ENCODE peak calls at places on chromosomes 1 and 21, in four cellular contexts. One of them, this sample, is unnamed.
A peak's percentile ranks its signal among the peaks of the same experiment; 100 is the strongest.

GRCh38 chr1:151893176-151893924 is 16.0 kb downstream of the THEM4 start:
- DNase-seq in body of pancreas: no peak
- DNase-seq in pancreas: no peak
- DNase-seq in uterus: no peak
- DNase-seq in this sample: no peak

GRCh38 chr1:179867493-179868330 is 9.9 kb downstream of the TOR1AIP2 start:
- DNase-seq in body of pancreas: peak; percentile 76
- DNase-seq in uterus: peak; percentile 31
- DNase-seq in pancreas: no peak
- DNase-seq in this sample: no peak

GRCh38 chr21:42312626-42313104 is 2.5 kb downstream of the TFF3 start:
- DNase-seq in pancreas: no peak
- DNase-seq in uterus: no peak
- DNase-seq in body of pancreas: no peak
- DNase-seq in this sample: no peak

GRCh38 chr1:21955474-21956281 is 18.6 kb upstream of the HSPG2 start:
- DNase-seq in pancreas: no peak
- DNase-seq in body of pancreas: no peak
- DNase-seq in uterus: peak; percentile 64
- DNase-seq in this sample: no peak

GRCh38 chr21:29365636-29366305 is 67.0 kb downstream of the BACH1 start:
- DNase-seq in uterus: no peak
- DNase-seq in body of pancreas: no peak
- DNase-seq in pancreas: no peak
- DNase-seq in this sample: no peak

GRCh38 chr1:151165281-151165737 is 393 bp downstream of the LYSMD1 start:
- DNase-seq in body of pancreas: peak; percentile 31
- DNase-seq in pancreas: peak; percentile 48
- DNase-seq in uterus: peak; percentile 71
- DNase-seq in this sample: peak; percentile 73

GRCh38 chr21:17498586-17498985 is 14.3 kb upstream of the CXADR start:
- DNase-seq in pancreas: no peak
- DNase-seq in body of pancreas: no peak
- DNase-seq in uterus: no peak
- DNase-seq in this sample: no peak

GRCh38 chr1:19597463-19598309 is 46.4 kb upstream of the NBL1 start:
- DNase-seq in pancreas: no peak
- DNase-seq in body of pancreas: peak; percentile 46
- DNase-seq in uterus: no peak
- DNase-seq in this sample: no peak

GRCh38 chr21:35254006-35254751 is 205.1 kb upstream of the RUNX1 start:
- DNase-seq in uterus: no peak
- DNase-seq in pancreas: no peak
- DNase-seq in body of pancreas: no peak
- DNase-seq in this sample: no peak

GRCh38 chr1:6870086-6870485 is 84.8 kb downstream of the CAMTA1 start:
- DNase-seq in uterus: no peak
- DNase-seq in body of pancreas: no peak
- DNase-seq in pancreas: no peak
- DNase-seq in this sample: no peak

GRCh38 chr1:33295450-33296081 is 25.3 kb downstream of the A3GALT2 start:
- DNase-seq in uterus: peak; percentile 88
- DNase-seq in pancreas: peak; percentile 87
- DNase-seq in body of pancreas: peak; percentile 93
- DNase-seq in this sample: peak; percentile 63

GRCh38 chr1:226660410-226661182 is 78.5 kb downstream of the ITPKB start:
- DNase-seq in body of pancreas: no peak
- DNase-seq in uterus: peak; percentile 64
- DNase-seq in pancreas: peak; percentile 11
- DNase-seq in this sample: no peak

GRCh38 chr1:62508187-62508758 is 71.4 kb downstream of the USP1 start:
- DNase-seq in uterus: no peak
- DNase-seq in body of pancreas: peak; percentile 11
- DNase-seq in pancreas: no peak
- DNase-seq in this sample: no peak

GRCh38 chr1:1357871-1358432 is 403 bp downstream of the MXRA8 start:
- DNase-seq in body of pancreas: no peak
- DNase-seq in uterus: no peak
- DNase-seq in pancreas: no peak
- DNase-seq in this sample: no peak

GRCh38 chr1:201261771-201262547 is 21.3 kb upstream of the PKP1 start:
- DNase-seq in uterus: no peak
- DNase-seq in body of pancreas: no peak
- DNase-seq in pancreas: no peak
- DNase-seq in this sample: no peak

GRCh38 chr1:19643113-19643512 is 998 bp upstream of the NBL1 start:
- DNase-seq in pancreas: no peak
- DNase-seq in body of pancreas: no peak
- DNase-seq in uterus: no peak
- DNase-seq in this sample: no peak

GRCh38 chr1:246364415-246364941 is 142.6 kb downstream of the SMYD3 start:
- DNase-seq in uterus: no peak
- DNase-seq in pancreas: no peak
- DNase-seq in body of pancreas: no peak
- DNase-seq in this sample: no peak

GRCh38 chr1:183989078-183989577 is 48.4 kb downstream of the COLGALT2 start:
- DNase-seq in pancreas: no peak
- DNase-seq in body of pancreas: peak; percentile 7
- DNase-seq in uterus: peak; percentile 26
- DNase-seq in this sample: no peak

GRCh38 chr1:56529801-56530200 is 49.6 kb downstream of the PLPP3 start:
- DNase-seq in uterus: no peak
- DNase-seq in pancreas: no peak
- DNase-seq in body of pancreas: no peak
- DNase-seq in this sample: no peak

GRCh38 chr1:154423303-154423987 is 18.3 kb downstream of the IL6R start:
- DNase-seq in uterus: no peak
- DNase-seq in pancreas: no peak
- DNase-seq in body of pancreas: no peak
- DNase-seq in this sample: peak; percentile 60

DNA sequence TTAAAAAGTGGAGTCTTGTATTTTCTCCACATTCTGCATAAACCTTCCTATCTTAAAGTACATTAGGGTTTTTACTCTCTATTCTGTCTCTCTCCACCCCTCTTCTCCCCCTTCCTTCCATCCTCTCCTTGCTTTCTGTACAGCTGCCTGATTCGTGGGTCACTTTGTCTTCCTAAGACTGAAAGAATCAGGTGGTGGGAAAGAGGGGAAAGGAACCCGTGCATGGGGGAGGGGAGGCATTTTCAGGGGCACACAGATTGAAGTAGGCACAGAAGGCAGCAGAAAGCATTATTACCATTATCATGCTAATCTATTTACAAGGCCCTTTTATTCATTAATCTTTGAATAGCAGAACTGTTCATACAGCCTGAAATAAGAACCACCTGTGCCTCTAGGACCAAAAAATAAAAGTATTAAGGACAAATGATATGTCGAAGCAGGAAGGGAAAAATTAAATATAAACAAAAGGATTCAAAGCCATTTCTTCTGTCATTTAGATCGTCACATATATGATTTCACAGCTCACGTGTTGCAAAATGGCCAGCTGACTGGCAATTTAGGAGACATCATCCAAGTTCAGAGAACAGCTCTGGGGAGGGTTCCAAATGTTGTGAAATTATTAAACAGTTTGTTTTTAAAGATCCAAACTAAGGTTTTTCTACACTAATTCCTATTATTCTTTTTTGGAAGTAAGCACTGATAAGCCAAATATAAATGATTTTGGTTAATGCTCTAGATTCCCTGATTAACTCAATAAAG is 154.6 kb downstream of the PBX1 start:
- DNase-seq in pancreas: no peak
- DNase-seq in body of pancreas: peak; percentile 33
- DNase-seq in uterus: peak; percentile 37
- DNase-seq in this sample: no peak
- H3K27ac ChIP-seq in pancreas: peak overlapping the region; percentile 36
- H3K27ac ChIP-seq in body of pancreas: peak overlapping the region; percentile 82
- H3K27ac ChIP-seq in uterus: peak overlapping the region; percentile 85
- H3K27ac ChIP-seq in this sample: no peak overlapping the region

GRCh38 chr1:41591891-41592290 is 107.4 kb upstream of the EDN2 start:
- DNase-seq in pancreas: no peak
- DNase-seq in uterus: no peak
- DNase-seq in body of pancreas: no peak
- DNase-seq in this sample: no peak
- H3K27ac ChIP-seq in pancreas: no peak overlapping the region
- H3K27ac ChIP-seq in uterus: no peak overlapping the region
- H3K27ac ChIP-seq in body of pancreas: no peak overlapping the region
- H3K27ac ChIP-seq in this sample: no peak overlapping the region

GRCh38 chr1:9438431-9439073 is 100.7 kb upstream of the SLC25A33 start:
- DNase-seq in uterus: peak; percentile 81
- DNase-seq in pancreas: peak; percentile 78
- DNase-seq in body of pancreas: peak; percentile 83
- DNase-seq in this sample: peak; percentile 18

GRCh38 chr1:9440261-9440660 is 99.0 kb upstream of the SLC25A33 start:
- DNase-seq in uterus: no peak
- DNase-seq in pancreas: no peak
- DNase-seq in body of pancreas: no peak
- DNase-seq in this sample: no peak

GRCh38 chr1:9437931-9438330 is 101.3 kb upstream of the SLC25A33 start:
- DNase-seq in body of pancreas: peak; percentile 83
- DNase-seq in pancreas: peak; percentile 83
- DNase-seq in uterus: peak; percentile 52
- DNase-seq in this sample: peak; percentile 70

GRCh38 chr1:9440763-9441194 is 98.5 kb upstream of the SLC25A33 start:
- DNase-seq in pancreas: peak; percentile 65
- DNase-seq in uterus: no peak
- DNase-seq in body of pancreas: peak; percentile 71
- DNase-seq in this sample: no peak

DNA sequence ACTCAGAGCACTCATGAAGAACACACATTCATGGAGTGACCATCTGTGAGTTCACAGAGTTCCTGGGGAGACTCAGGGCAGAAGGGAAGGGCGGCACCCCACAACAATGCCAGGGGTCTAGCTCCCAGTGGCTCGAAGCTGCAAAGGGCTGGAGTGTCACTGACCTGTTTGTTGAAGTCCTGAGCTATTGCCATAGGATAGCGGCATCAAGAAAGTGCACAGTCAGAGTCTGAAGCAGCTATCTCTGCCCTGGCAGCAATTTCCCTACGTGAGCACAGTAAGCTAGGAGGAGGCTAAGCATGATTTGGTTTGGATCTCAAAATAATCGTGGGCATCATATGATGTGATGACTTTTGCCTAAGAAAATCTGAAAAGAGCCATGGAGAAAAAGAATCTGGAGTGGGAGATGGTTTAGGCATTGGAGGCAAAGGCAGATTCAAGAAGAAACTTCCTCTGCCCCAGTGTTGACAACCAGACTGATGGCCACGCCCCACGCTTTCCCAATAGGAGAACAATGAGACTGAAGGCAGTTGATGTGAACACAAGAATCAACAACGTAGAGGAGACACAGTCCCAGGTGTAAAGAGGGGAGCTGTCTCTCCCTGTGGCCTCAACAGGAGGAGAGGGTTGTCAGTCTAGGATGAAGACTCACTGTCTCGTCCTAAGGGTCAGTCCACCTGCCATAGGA is 100.0 kb upstream of the SLC25A33 start:
- DNase-seq in pancreas: peak; percentile 70
- DNase-seq in uterus: no peak
- DNase-seq in body of pancreas: peak; percentile 72
- DNase-seq in this sample: peak; percentile 9
- H3K27ac ChIP-seq in pancreas: peak overlapping the region; percentile 98
- H3K27ac ChIP-seq in uterus: peak overlapping the region; percentile 77
- H3K27ac ChIP-seq in body of pancreas: peak overlapping the region; percentile 98
- H3K27ac ChIP-seq in this sample: peak overlapping the region; percentile 88

GRCh38 chr1:119364640-119365039 is 3.9 kb upstream of the HAO2 start:
- DNase-seq in body of pancreas: no peak
- DNase-seq in pancreas: no peak
- DNase-seq in uterus: no peak
- DNase-seq in this sample: no peak
- H3K27ac ChIP-seq in body of pancreas: no peak overlapping the region
- H3K27ac ChIP-seq in pancreas: no peak overlapping the region
- H3K27ac ChIP-seq in uterus: no peak overlapping the region
- H3K27ac ChIP-seq in this sample: no peak overlapping the region

GRCh38 chr1:114854693-114855320 is at the start of gene SYCP1:
- DNase-seq in uterus: no peak
- DNase-seq in body of pancreas: no peak
- DNase-seq in pancreas: no peak
- DNase-seq in this sample: no peak

GRCh38 chr1:114853584-114853983 is 1.1 kb upstream of the SYCP1 start:
- DNase-seq in uterus: no peak
- DNase-seq in body of pancreas: no peak
- DNase-seq in pancreas: no peak
- DNase-seq in this sample: no peak
- H3K27ac ChIP-seq in uterus: no peak overlapping the region
- H3K27ac ChIP-seq in body of pancreas: no peak overlapping the region
- H3K27ac ChIP-seq in pancreas: no peak overlapping the region
- H3K27ac ChIP-seq in this sample: no peak overlapping the region

DNA sequence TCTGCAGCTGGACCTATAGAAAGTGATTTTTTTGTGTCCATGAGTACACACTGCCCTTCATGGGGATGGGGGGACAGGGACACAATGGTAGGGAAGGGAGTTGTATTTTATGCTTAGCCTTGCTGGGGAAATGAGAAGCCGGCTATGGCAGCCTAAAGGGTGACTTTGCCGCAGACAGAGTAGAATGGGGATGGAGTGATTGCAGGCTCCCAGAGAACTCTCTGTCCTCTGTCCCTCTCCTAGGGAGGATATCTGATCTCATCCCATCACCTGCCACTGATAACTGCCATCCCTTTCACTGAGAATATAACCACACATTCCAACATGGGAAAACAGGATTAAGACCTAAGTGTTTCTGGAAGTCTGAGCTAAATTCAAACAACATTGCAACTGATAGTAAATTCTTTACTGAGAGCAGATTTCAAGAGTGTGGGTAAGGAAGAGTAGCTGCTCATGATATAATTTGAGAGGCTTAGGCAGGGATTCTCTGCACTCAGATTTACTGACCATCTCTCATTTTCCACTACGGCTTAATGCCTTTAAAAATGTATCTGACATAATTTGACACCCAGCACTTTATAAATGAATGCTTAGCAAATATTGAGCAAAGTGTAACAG is 13.9 kb downstream of the SH2D1B start:
- DNase-seq in uterus: no peak
- DNase-seq in pancreas: no peak
- DNase-seq in body of pancreas: no peak
- DNase-seq in this sample: no peak
- H3K27ac ChIP-seq in uterus: no peak overlapping the region
- H3K27ac ChIP-seq in pancreas: no peak overlapping the region
- H3K27ac ChIP-seq in body of pancreas: no peak overlapping the region
- H3K27ac ChIP-seq in this sample: no peak overlapping the region

GRCh38 chr1:212218065-212218464 is 67.1 kb upstream of the PPP2R5A start:
- DNase-seq in pancreas: no peak
- DNase-seq in uterus: no peak
- DNase-seq in body of pancreas: no peak
- DNase-seq in this sample: no peak

GRCh38 chr1:212217633-212218032 is 67.6 kb upstream of the PPP2R5A start:
- DNase-seq in body of pancreas: no peak
- DNase-seq in pancreas: no peak
- DNase-seq in uterus: no peak
- DNase-seq in this sample: no peak

GRCh38 chr1:212221801-212222200 is 63.4 kb upstream of the PPP2R5A start:
- DNase-seq in body of pancreas: no peak
- DNase-seq in pancreas: no peak
- DNase-seq in uterus: peak; percentile 28
- DNase-seq in this sample: no peak

GRCh38 chr1:212218911-212219310 is 66.3 kb upstream of the PPP2R5A start:
- DNase-seq in uterus: no peak
- DNase-seq in body of pancreas: no peak
- DNase-seq in pancreas: no peak
- DNase-seq in this sample: no peak

GRCh38 chr1:212219679-212220463 is 65.3 kb upstream of the PPP2R5A start:
- DNase-seq in pancreas: no peak
- DNase-seq in uterus: no peak
- DNase-seq in body of pancreas: no peak
- DNase-seq in this sample: no peak
- H3K27ac ChIP-seq in pancreas: no peak overlapping the region
- H3K27ac ChIP-seq in uterus: no peak overlapping the region
- H3K27ac ChIP-seq in body of pancreas: no peak overlapping the region
- H3K27ac ChIP-seq in this sample: no peak overlapping the region

GRCh38 chr1:44619261-44619900 is 54.9 kb downstream of the TMEM53 start:
- DNase-seq in body of pancreas: no peak
- DNase-seq in uterus: peak; percentile 75
- DNase-seq in pancreas: no peak
- DNase-seq in this sample: no peak
- H3K27ac ChIP-seq in body of pancreas: no peak overlapping the region
- H3K27ac ChIP-seq in uterus: peak overlapping the region; percentile 71
- H3K27ac ChIP-seq in pancreas: no peak overlapping the region
- H3K27ac ChIP-seq in this sample: no peak overlapping the region

This sample was measured in caudate nucleus.